ENCODE peak calls at places on chromosomes 3 and 15, in eight cellular contexts. C is amniotic epithelial cell, X is NCI-H1092 treated with DMSO at 0.1 percent for 48 hours, A is sciatic nerve, Q is progenitor cell of endocrine pancreas, N is NCI-H187 treated with DMSO at 0.1 percent for 48 hours, T is Right ventricle myocardium superior, U is foreskin keratinocyte. P is an unnamed sample.

GRCh38 chr15:87498545-87498944 is 758.0 kb downstream of the NTRK3 start:
- DNase-seq in Q (no peak), U (peak), A (no peak), C (peak), T (no peak), N (no peak), X (no peak), P (no peak)

GRCh38 chr3:182713743-182714517 is 79.4 kb upstream of the ATP11B start:
- DNase-seq in X (peak), T (no peak), C (peak), Q (no peak), N (peak), U (peak), A (no peak), P (peak)

GRCh38 chr3:129462365-129462968 is 22.4 kb downstream of the IFT122 start:
- DNase-seq in C (no peak), A (no peak), N (no peak), Q (no peak), T (no peak), U (no peak), X (no peak), P (no peak)

GRCh38 chr15:76572983-76573314 is 236.4 kb downstream of the ISL2 start:
- DNase-seq in U (no peak), Q (no peak), N (no peak), T (no peak), X (no peak), C (no peak), A (no peak), P (no peak)

GRCh38 chr3:15223684-15224575 is 17.9 kb downstream of the CAPN7 start:
- DNase-seq in Q (no peak), C (no peak), U (peak), A (no peak), X (no peak), N (no peak), T (no peak), P (no peak)

GRCh38 chr3:30073622-30074021 is 532.8 kb upstream of the TGFBR2 start:
- DNase-seq in C (peak), U (no peak), A (no peak), Q (no peak), T (no peak), X (no peak), N (no peak), P (no peak)

GRCh38 chr15:31435891-31436628 is 109.4 kb downstream of the KLF13 start:
- DNase-seq in X (no peak), Q (no peak), T (no peak), C (no peak), N (no peak), U (no peak), A (no peak), P (no peak)

GRCh38 chr3:126004692-126005091 is 35.7 kb downstream of the ROPN1B start:
- DNase-seq in A (no peak), Q (no peak), N (no peak), U (no peak), C (no peak), X (no peak), T (no peak), P (no peak)

GRCh38 chr15:35697549-35698299 is 151.8 kb upstream of the DPH6 start:
- DNase-seq in U (peak), A (no peak), Q (no peak), T (no peak), C (peak), N (no peak), X (peak), P (no peak)

GRCh38 chr3:126341755-126342150 is 15.5 kb downstream of the KLF15 start:
- DNase-seq in U (no peak), Q (no peak), X (no peak), C (no peak), A (peak), T (no peak), N (no peak), P (no peak)

GRCh38 chr3:14518432-14518802 is 21.7 kb downstream of the GRIP2 start:
- DNase-seq in Q (no peak), C (no peak), U (no peak), A (peak), N (no peak), X (no peak), T (no peak), P (no peak)

GRCh38 chr3:156628095-156628690 is 46.2 kb upstream of the TIPARP start:
- DNase-seq in T (no peak), X (no peak), C (peak), A (no peak), Q (no peak), U (no peak), N (no peak), P (no peak)

GRCh38 chr3:69699183-69699582 is 40.1 kb upstream of the MITF start:
- DNase-seq in C (no peak), T (no peak), Q (no peak), X (no peak), N (no peak), U (no peak), A (no peak), P (no peak)

GRCh38 chr3:139601191-139601961 is 61.8 kb upstream of the RBP1 start:
- DNase-seq in T (no peak), C (peak), X (no peak), A (no peak), Q (no peak), U (peak), N (no peak), P (no peak)

GRCh38 chr15:41838400-41838897 is at the start of gene PLA2G4B:
- DNase-seq in C (no peak), U (no peak), X (peak), A (no peak), T (no peak), N (no peak), Q (no peak), P (no peak)

GRCh38 chr3:109460961-109461360 is 123.6 kb upstream of the DPPA4 start:
- DNase-seq in T (no peak), U (no peak), X (no peak), A (no peak), N (no peak), Q (no peak), C (no peak), P (no peak)

GRCh38 chr3:149015383-149015782 is 24.0 kb downstream of the GYG1 start:
- DNase-seq in N (no peak), X (no peak), U (no peak), C (no peak), Q (no peak), A (no peak), T (no peak), P (no peak)

GRCh38 chr3:56324473-56324872 is 143.8 kb downstream of the ERC2 start:
- DNase-seq in N (no peak), X (no peak), A (no peak), T (no peak), U (no peak), Q (no peak), C (no peak), P (no peak)

GRCh38 chr15:89197503-89197971 is 23.8 kb downstream of the RLBP1 start:
- DNase-seq in Q (peak), C (no peak), T (no peak), U (peak), A (peak), X (no peak), N (no peak), P (peak)